ENCODE peak calls at places on chromosome 4, in six cellular contexts. A, I, Q, H, X and S are unnamed samples.
A peak's percentile ranks its signal among the peaks of the same experiment; 100 is the strongest.

GRCh38 chr4:145557720-145558119 is 61.5 kb upstream of the MMAA start:
- DNase-seq in I (peak; percentile 41), H (peak; percentile 82), X (peak; percentile 46), A (peak; percentile 73), Q (peak; percentile 55), S (peak; percentile 23)

GRCh38 chr4:13888112-13888511 is 260.6 kb upstream of the BOD1L1 start:
- DNase-seq in X (no peak), A (peak; percentile 92), Q (no peak), I (no peak), H (peak; percentile 95), S (peak; percentile 89)

GRCh38 chr4:40990899-40991265 is 223.5 kb downstream of the APBB2 start:
- DNase-seq in X (no peak), H (peak; percentile 66), A (no peak), Q (no peak), I (no peak), S (peak; percentile 59)

GRCh38 chr4:57635900-57636299 is 525.7 kb upstream of the IGFBP7 start:
- DNase-seq in H (no peak), Q (no peak), X (no peak), A (no peak), I (no peak), S (no peak)

GRCh38 chr4:83569967-83570366 is 34.1 kb downstream of the GPAT3 start:
- DNase-seq in A (no peak), H (no peak), Q (no peak), X (no peak), I (no peak), S (no peak)

GRCh38 chr4:18536420-18536819 is 514.9 kb upstream of the LCORL start:
- DNase-seq in I (no peak), Q (no peak), X (no peak), A (no peak), H (no peak), S (no peak)

GRCh38 chr4:10593130-10593529 is 91.4 kb downstream of the CLNK start:
- DNase-seq in H (no peak), Q (no peak), A (no peak), I (no peak), X (no peak), S (no peak)

GRCh38 chr4:8737601-8738279 is 133.9 kb downstream of the HMX1 start:
- DNase-seq in I (no peak), H (no peak), Q (peak; percentile 37), X (no peak), A (no peak), S (no peak)

GRCh38 chr4:107156443-107156842 is 120.3 kb upstream of the DKK2 start:
- DNase-seq in H (no peak), A (no peak), I (no peak), X (no peak), Q (no peak), S (no peak)

GRCh38 chr4:152676052-152676854 is 3.5 kb downstream of the TMEM154 start:
- DNase-seq in I (no peak), X (no peak), Q (no peak), H (no peak), A (no peak), S (no peak)

GRCh38 chr4:97841512-97841911 is 301.8 kb downstream of the STPG2 start:
- DNase-seq in Q (no peak), A (no peak), H (no peak), X (no peak), I (no peak), S (peak; percentile 9)

GRCh38 chr4:10761903-10762302 is 77.3 kb upstream of the CLNK start:
- DNase-seq in Q (no peak), A (peak; percentile 67), H (no peak), I (no peak), X (no peak), S (no peak)

GRCh38 chr4:90318208-90318607 is 191.0 kb downstream of the CCSER1 start:
- DNase-seq in I (no peak), H (peak; percentile 84), Q (no peak), X (peak; percentile 10), A (peak; percentile 95), S (peak; percentile 15)

GRCh38 chr4:168978001-168978700 is 31.9 kb downstream of the CBR4 start:
- DNase-seq in I (no peak), X (no peak), Q (no peak), A (peak; percentile 31), H (peak; percentile 57), S (no peak)

GRCh38 chr4:13483142-13484044 is 747 bp downstream of the RAB28 start:
- DNase-seq in Q (peak; percentile 64), H (peak; percentile 78), X (peak; percentile 26), A (peak; percentile 81), I (peak; percentile 66), S (no peak)

GRCh38 chr4:41077628-41078027 is 136.7 kb downstream of the APBB2 start:
- DNase-seq in X (no peak), Q (no peak), I (no peak), H (no peak), A (no peak), S (no peak)

GRCh38 chr4:84750260-84750955 is 167.5 kb downstream of the CDS1 start:
- DNase-seq in I (no peak), H (peak; percentile 73), Q (no peak), A (peak; percentile 63), X (peak; percentile 17), S (no peak)

GRCh38 chr4:146520894-146521542 is 722 bp downstream of the SLC10A7 start:
- DNase-seq in A (peak; percentile 53), I (no peak), Q (no peak), X (no peak), H (peak; percentile 65), S (no peak)

GRCh38 chr4:155552180-155552579 is 114.5 kb upstream of the GUCY1A1 start:
- DNase-seq in I (no peak), Q (no peak), H (no peak), A (peak; percentile 89), X (no peak), S (no peak)

GRCh38 chr4:150126880-150127236 is 48.6 kb downstream of the DCLK2 start:
- DNase-seq in Q (no peak), X (no peak), I (no peak), A (peak; percentile 76), H (peak; percentile 68), S (no peak)

DNA sequence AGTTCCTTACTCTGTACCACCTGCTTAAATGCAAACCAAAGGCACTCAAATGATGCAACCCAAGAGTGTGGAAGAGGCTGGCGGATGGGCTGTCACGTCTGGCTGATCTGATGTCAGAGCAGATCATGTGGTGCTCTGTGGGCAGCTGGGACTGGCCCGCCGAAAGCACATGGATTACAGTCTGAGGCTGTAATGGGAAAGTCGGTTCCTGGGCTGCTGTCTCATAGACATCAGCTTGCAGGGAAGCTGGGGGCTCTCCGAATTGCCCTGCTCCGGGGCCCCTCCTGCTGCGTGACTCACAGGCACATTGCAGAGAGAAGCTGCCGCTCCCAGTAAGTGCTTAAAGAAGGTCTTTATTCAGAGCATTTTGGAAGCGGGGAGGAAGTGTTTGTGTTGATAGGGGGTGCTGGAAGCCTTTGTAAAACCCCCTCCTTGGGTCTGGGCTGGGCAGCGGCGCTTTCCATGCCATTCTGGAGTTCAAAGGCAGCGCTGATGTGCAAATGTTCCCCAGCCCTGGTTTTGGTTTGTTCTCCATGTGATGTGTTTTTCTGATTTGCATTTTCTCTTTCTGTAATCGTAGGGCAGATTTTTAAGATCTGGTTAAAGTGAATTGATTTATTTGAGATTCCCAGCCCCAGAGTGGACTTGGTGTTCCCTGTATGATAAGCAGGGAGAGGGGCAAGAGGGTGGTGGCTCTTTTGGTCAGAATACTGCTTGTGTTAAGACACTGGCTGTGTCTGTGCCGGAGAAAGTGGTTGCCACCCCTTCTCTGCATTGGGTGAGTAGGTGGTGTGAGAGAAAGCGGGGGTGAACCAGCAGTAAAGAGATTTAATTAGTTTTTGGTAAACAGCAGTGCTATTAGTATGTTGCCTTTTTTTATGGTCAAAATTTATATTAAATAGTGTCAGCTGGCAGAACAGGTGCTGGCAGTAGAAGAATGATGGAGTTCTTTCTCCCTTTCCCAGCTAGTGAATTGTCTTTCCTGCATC is 181.3 kb downstream of the LARP7 start:
- DNase-seq in Q (peak; percentile 75), A (peak; percentile 94), I (peak; percentile 84), X (peak; percentile 78), H (peak; percentile 84), S (peak; percentile 86)
- H3K4me3 ChIP-seq in Q (peak overlapping the region; percentile 66), A (peak overlapping the region; percentile 70), I (peak overlapping the region; percentile 55), X (peak overlapping the region; percentile 46), H (peak overlapping the region; percentile 62), S (peak overlapping the region; percentile 63)

DNA sequence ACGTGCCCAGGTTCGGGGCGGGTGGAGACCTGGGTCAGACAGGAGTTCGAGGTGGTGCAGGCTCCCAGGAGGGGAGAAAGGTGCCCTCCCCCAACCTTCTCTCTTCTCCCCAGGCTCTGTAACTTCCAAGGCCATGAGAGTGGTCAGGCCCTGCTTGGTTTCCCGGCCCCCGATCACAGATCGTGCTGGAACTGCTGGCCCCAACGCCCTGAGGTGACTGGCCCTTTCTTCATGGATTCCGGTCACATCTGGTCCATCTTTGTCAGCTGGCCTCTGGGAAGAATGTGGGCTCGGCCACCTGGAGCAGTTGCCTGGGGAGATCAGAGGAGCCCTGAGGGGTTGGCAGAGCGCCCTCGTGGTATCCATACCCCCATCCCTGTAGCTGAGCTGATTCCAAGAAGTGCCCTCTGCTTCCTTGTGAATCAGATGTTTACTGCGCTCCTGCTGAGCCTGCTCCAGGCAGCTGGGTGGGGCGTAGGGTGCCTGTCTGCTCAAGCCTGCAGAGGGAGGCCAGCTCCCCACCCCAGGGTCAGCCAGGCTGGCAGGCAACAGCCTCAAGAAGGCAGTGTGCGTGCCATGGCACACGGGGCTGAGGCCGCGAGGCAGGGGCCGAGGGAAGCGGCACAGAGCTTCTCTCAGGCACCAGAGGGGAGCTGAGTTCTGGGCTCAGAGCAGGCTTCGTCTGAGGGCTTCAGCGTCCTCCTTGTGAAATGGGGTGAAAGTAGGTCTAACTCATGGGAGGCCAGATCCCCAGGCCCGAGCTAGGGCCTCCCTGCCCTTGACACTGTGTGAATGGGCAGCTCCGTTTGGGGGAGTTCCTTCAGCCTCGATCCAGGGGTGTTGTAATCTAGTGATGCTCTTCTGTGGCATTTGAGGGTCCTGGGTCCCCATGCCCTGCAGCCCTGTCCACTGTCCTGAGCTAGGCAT is 3.6 kb downstream of the SH3BP2 start:
- DNase-seq in H (no peak), A (peak; percentile 64), I (peak; percentile 39), Q (peak; percentile 57), X (peak; percentile 72), S (peak; percentile 86)
- TF ChIP-seq CTCF in H (no peak), A (no peak), I (no peak), Q (no peak), X (no peak), S (peak; percentile 5)

DNA sequence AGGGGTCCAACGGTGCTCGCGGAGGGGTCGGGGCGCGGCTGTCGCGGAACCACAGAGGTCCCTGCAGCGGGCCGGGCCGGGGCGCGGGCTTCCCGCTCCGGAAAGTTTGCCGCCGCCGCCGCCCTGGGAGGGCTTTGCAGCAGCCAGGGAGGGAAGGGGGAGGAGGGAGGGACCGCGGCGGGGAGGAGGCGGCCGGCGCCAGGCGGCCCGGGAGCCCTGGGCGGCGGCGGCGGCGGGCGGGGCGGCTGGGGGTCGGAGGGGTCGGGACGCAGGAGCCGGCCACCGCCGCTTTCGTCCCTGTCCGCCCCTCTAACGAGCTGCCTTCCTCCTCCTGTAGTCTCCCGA is 375 bp downstream of the FGFR3 start:
- DNase-seq in I (no peak), Q (no peak), H (peak; percentile 16), X (no peak), A (no peak), S (no peak)
- H3K4me3 ChIP-seq in I (peak overlapping the region; percentile 44), Q (peak overlapping the region; percentile 60), H (peak overlapping the region; percentile 31), X (no peak overlapping the region), A (no peak overlapping the region), S (peak overlapping the region; percentile 42)

DNA sequence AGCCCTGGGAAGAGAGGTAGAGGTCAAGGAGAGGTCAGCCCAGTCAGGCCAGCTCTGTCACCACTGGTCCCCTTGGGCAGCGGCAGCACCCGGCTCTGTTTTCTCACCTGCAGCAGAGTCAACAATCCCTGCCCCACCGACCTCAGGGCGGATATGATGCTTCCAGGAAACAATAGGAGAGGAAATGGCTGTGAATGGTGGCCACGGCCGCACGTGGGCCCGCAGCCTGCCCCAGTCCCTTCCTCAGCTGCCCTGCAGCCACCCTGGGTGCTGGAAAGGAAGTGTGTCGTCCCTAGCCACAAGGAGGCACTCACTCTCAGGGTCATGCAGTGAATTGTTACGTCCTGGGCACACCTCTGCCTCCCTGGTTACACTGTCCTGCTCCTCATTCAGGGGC is 92.5 kb upstream of the ENPP6 start:
- DNase-seq in X (no peak), Q (peak; percentile 48), I (no peak), H (no peak), A (no peak), S (no peak)
- TF ChIP-seq CTCF in X (peak; percentile 8), Q (no peak), I (no peak), H (no peak), A (peak; percentile 8), S (peak; percentile 22)